ENCODE peak calls at places on chromosome 21, in nine cellular contexts. One of them, this sample, is unnamed.

GRCh38 chr21:45543710-45544448 is 1.6 kb upstream of the SLC19A1 start:
- DNase-seq in heart left ventricle: peak; percentile 6
- DNase-seq in K562: no peak
- DNase-seq in endothelial cell of umbilical vein: no peak
- DNase-seq in esophagus muscularis mucosa: no peak
- DNase-seq in stomach: peak; percentile 25
- DNase-seq in HCT116: no peak
- DNase-seq in body of pancreas: peak; percentile 5
- DNase-seq in prostate gland: no peak
- DNase-seq in this sample: no peak

GRCh38 chr21:25735221-25735894 is 586 bp downstream of the GABPA start:
- DNase-seq in heart left ventricle: peak; percentile 94
- DNase-seq in K562: peak; percentile 74
- DNase-seq in endothelial cell of umbilical vein: peak; percentile 79
- DNase-seq in esophagus muscularis mucosa: peak; percentile 97
- DNase-seq in stomach: peak; percentile 90
- DNase-seq in HCT116: peak; percentile 39
- DNase-seq in body of pancreas: peak; percentile 92
- DNase-seq in prostate gland: peak; percentile 90
- DNase-seq in this sample: peak; percentile 90

GRCh38 chr21:45485686-45486442 is 56.4 kb downstream of the SLC19A1 start:
- DNase-seq in heart left ventricle: no peak
- DNase-seq in K562: no peak
- DNase-seq in endothelial cell of umbilical vein: no peak
- DNase-seq in esophagus muscularis mucosa: no peak
- DNase-seq in stomach: no peak
- DNase-seq in HCT116: no peak
- DNase-seq in body of pancreas: no peak
- DNase-seq in prostate gland: no peak
- DNase-seq in this sample: no peak

GRCh38 chr21:44296103-44296519 is 3.7 kb upstream of the PFKL start:
- DNase-seq in heart left ventricle: no peak
- DNase-seq in K562: no peak
- DNase-seq in endothelial cell of umbilical vein: no peak
- DNase-seq in esophagus muscularis mucosa: no peak
- DNase-seq in stomach: no peak
- DNase-seq in HCT116: no peak
- DNase-seq in body of pancreas: no peak
- DNase-seq in prostate gland: no peak
- DNase-seq in this sample: no peak

GRCh38 chr21:38139380-38140168 is 117.2 kb upstream of the KCNJ15 start:
- DNase-seq in heart left ventricle: no peak
- DNase-seq in K562: no peak
- DNase-seq in endothelial cell of umbilical vein: no peak
- DNase-seq in esophagus muscularis mucosa: no peak
- DNase-seq in stomach: no peak
- DNase-seq in HCT116: no peak
- DNase-seq in body of pancreas: no peak
- DNase-seq in prostate gland: peak; percentile 75
- DNase-seq in this sample: no peak

GRCh38 chr21:19031956-19032355 is 628.4 kb upstream of the TMPRSS15 start:
- DNase-seq in heart left ventricle: no peak
- DNase-seq in K562: no peak
- DNase-seq in endothelial cell of umbilical vein: no peak
- DNase-seq in esophagus muscularis mucosa: no peak
- DNase-seq in stomach: peak; percentile 26
- DNase-seq in HCT116: no peak
- DNase-seq in body of pancreas: no peak
- DNase-seq in prostate gland: no peak
- DNase-seq in this sample: no peak

GRCh38 chr21:37751268-37751975 is 164.8 kb downstream of the KCNJ6 start:
- DNase-seq in heart left ventricle: no peak
- DNase-seq in K562: no peak
- DNase-seq in endothelial cell of umbilical vein: no peak
- DNase-seq in esophagus muscularis mucosa: no peak
- DNase-seq in stomach: no peak
- DNase-seq in HCT116: no peak
- DNase-seq in body of pancreas: no peak
- DNase-seq in prostate gland: no peak
- DNase-seq in this sample: no peak

GRCh38 chr21:39444406-39445145 is 1.0 kb downstream of the LCA5L start:
- DNase-seq in heart left ventricle: no peak
- DNase-seq in K562: peak; percentile 38
- DNase-seq in endothelial cell of umbilical vein: peak; percentile 39
- DNase-seq in esophagus muscularis mucosa: no peak
- DNase-seq in stomach: no peak
- DNase-seq in HCT116: no peak
- DNase-seq in body of pancreas: peak; percentile 10
- DNase-seq in prostate gland: no peak
- DNase-seq in this sample: no peak

GRCh38 chr21:45582128-45582527 is 39.9 kb upstream of the SLC19A1 start:
- DNase-seq in heart left ventricle: no peak
- DNase-seq in K562: peak; percentile 17
- DNase-seq in endothelial cell of umbilical vein: no peak
- DNase-seq in esophagus muscularis mucosa: no peak
- DNase-seq in stomach: peak; percentile 11
- DNase-seq in HCT116: no peak
- DNase-seq in body of pancreas: no peak
- DNase-seq in prostate gland: no peak
- DNase-seq in this sample: no peak

GRCh38 chr21:26982767-26983166 is 15.9 kb upstream of the ADAMTS5 start:
- DNase-seq in heart left ventricle: no peak
- DNase-seq in K562: no peak
- DNase-seq in endothelial cell of umbilical vein: no peak
- DNase-seq in esophagus muscularis mucosa: no peak
- DNase-seq in stomach: no peak
- DNase-seq in HCT116: no peak
- DNase-seq in body of pancreas: peak; percentile 13
- DNase-seq in prostate gland: no peak
- DNase-seq in this sample: no peak

GRCh38 chr21:44950351-44950750 is 10.5 kb downstream of the SLX9 start:
- DNase-seq in heart left ventricle: no peak
- DNase-seq in K562: no peak
- DNase-seq in endothelial cell of umbilical vein: no peak
- DNase-seq in esophagus muscularis mucosa: no peak
- DNase-seq in stomach: no peak
- DNase-seq in HCT116: no peak
- DNase-seq in body of pancreas: no peak
- DNase-seq in prostate gland: no peak
- DNase-seq in this sample: no peak

GRCh38 chr21:39263372-39263771 is 50.1 kb downstream of the BRWD1 start:
- DNase-seq in heart left ventricle: no peak
- DNase-seq in K562: no peak
- DNase-seq in endothelial cell of umbilical vein: no peak
- DNase-seq in esophagus muscularis mucosa: no peak
- DNase-seq in stomach: no peak
- DNase-seq in HCT116: peak; percentile 13
- DNase-seq in body of pancreas: no peak
- DNase-seq in prostate gland: no peak
- DNase-seq in this sample: no peak

GRCh38 chr21:20004353-20004752 is 993.9 kb upstream of the NCAM2 start:
- DNase-seq in heart left ventricle: no peak
- DNase-seq in K562: no peak
- DNase-seq in endothelial cell of umbilical vein: peak; percentile 89
- DNase-seq in esophagus muscularis mucosa: no peak
- DNase-seq in stomach: no peak
- DNase-seq in HCT116: no peak
- DNase-seq in body of pancreas: no peak
- DNase-seq in prostate gland: no peak
- DNase-seq in this sample: no peak

DNA sequence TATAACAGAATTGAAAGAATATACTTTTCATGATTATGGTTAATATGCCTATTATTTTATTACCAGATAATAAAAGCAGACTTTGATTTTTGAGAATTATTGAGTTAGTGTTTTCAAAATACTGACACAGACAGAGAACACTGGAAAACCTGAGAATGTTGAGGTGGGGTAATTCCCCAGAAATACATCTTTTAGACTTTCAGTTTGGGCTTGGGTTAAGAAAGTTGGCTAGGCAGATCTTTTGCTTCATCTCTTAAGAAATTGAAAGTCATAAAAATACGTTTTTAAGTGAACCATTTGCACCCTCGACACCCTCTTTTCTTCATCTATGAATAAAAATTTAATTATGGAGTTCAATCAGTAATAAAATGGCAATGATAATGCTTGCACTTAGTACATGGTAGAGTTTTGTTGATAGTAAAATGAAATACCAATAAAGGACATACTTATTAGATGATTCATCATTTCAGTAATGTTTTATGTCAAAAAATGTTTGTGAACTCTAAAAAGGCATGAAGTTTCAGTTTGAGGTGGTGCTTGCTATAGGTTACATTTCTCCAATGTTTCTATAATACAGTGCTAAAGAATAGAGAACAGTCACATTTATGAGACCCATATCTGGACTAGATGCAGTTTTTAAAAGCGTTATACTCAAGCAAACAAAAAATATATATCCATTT is 1.9 kb upstream of the SAMSN1 start:
- DNase-seq in heart left ventricle: no peak
- DNase-seq in K562: no peak
- DNase-seq in endothelial cell of umbilical vein: no peak
- DNase-seq in esophagus muscularis mucosa: no peak
- DNase-seq in stomach: no peak
- DNase-seq in HCT116: no peak
- DNase-seq in body of pancreas: no peak
- DNase-seq in prostate gland: no peak
- DNase-seq in this sample: no peak
- TF ChIP-seq POLR2A in heart left ventricle: no peak
- TF ChIP-seq POLR2A in K562: no peak
- TF ChIP-seq POLR2A in endothelial cell of umbilical vein: no peak
- TF ChIP-seq POLR2A in esophagus muscularis mucosa: no peak
- TF ChIP-seq POLR2A in stomach: no peak
- TF ChIP-seq POLR2A in HCT116: no peak
- TF ChIP-seq POLR2A in body of pancreas: no peak
- TF ChIP-seq POLR2A in prostate gland: no peak
- TF ChIP-seq POLR2A in this sample: no peak

GRCh38 chr21:42547906-42548365 is 34.3 kb downstream of the SLC37A1 start:
- DNase-seq in heart left ventricle: no peak
- DNase-seq in K562: no peak
- DNase-seq in endothelial cell of umbilical vein: no peak
- DNase-seq in esophagus muscularis mucosa: no peak
- DNase-seq in stomach: no peak
- DNase-seq in HCT116: no peak
- DNase-seq in body of pancreas: no peak
- DNase-seq in prostate gland: no peak
- DNase-seq in this sample: peak; percentile 7
- H3K27me3 ChIP-seq in heart left ventricle: no peaks in the 10 kb centered on the region
- H3K27me3 ChIP-seq in K562: no peaks in the 10 kb centered on the region
- H3K27me3 ChIP-seq in endothelial cell of umbilical vein: no peaks in the 10 kb centered on the region
- H3K27me3 ChIP-seq in esophagus muscularis mucosa: no peaks in the 10 kb centered on the region
- H3K27me3 ChIP-seq in stomach: no peaks in the 10 kb centered on the region
- H3K27me3 ChIP-seq in HCT116: no peaks in the 10 kb centered on the region
- H3K27me3 ChIP-seq in body of pancreas: no peaks in the 10 kb centered on the region
- H3K27me3 ChIP-seq in prostate gland: no peaks in the 10 kb centered on the region
- H3K27me3 ChIP-seq in this sample: no peaks in the 10 kb centered on the region

DNA sequence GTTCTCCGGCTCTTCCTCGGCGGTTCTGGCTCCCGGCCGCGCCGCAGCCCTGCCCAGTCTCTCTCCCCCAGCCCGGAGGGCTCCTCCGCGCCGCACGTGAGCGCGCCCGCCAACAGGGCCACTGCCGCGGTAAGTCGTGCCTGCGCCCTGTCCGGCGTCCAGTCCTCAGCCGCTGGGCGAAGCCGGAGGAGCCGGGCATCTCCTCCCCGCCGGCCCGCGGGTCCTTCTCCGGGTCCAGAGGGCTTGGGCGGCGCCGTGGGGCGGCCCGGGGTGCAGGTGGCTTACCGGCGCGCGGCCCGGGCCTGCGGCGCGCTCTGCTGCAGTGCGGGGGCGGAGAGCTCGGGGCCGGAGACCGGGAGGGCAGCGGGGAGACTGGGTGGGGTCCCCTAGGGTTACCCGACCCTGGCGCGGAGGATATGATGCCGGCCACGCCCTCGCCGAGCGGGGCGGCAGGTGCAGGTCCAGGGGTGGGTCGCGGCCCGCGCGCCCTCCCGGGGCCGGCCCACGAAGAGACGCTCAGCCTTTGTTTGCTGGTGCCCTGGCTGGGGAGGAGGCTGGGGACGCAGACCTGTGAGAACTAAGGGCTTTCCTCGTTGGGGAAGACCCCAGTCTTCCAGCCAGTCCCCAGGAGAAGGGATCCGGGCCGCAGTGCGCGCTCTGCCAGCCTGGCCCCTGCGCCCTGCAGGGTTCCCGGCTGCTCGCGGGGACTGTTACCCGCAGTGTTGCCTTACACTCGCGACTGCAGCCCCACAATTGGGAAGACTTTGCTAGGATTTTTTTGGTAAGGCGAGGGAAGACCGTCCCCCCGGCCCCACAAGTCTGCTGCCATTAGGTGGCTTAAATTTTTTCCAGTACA is at the start of gene DOP1B:
- DNase-seq in heart left ventricle: peak; percentile 54
- DNase-seq in K562: peak; percentile 80
- DNase-seq in endothelial cell of umbilical vein: peak; percentile 23
- DNase-seq in esophagus muscularis mucosa: no peak
- DNase-seq in stomach: no peak
- DNase-seq in HCT116: no peak
- DNase-seq in body of pancreas: no peak
- DNase-seq in prostate gland: no peak
- DNase-seq in this sample: no peak
- TF ChIP-seq POLR2A in heart left ventricle: no peak
- TF ChIP-seq POLR2A in K562: peak; percentile 36
- TF ChIP-seq POLR2A in endothelial cell of umbilical vein: peak; percentile 44
- TF ChIP-seq POLR2A in esophagus muscularis mucosa: no peak
- TF ChIP-seq POLR2A in stomach: no peak
- TF ChIP-seq POLR2A in HCT116: peak; percentile 27
- TF ChIP-seq POLR2A in body of pancreas: no peak
- TF ChIP-seq POLR2A in prostate gland: peak; percentile 95
- TF ChIP-seq POLR2A in this sample: peak; percentile 53

GRCh38 chr21:36695671-36696389 is 3.1 kb upstream of the SIM2 start:
- DNase-seq in heart left ventricle: no peak
- DNase-seq in K562: no peak
- DNase-seq in endothelial cell of umbilical vein: no peak
- DNase-seq in esophagus muscularis mucosa: no peak
- DNase-seq in stomach: no peak
- DNase-seq in HCT116: no peak
- DNase-seq in body of pancreas: no peak
- DNase-seq in prostate gland: no peak
- DNase-seq in this sample: no peak

GRCh38 chr21:36696390-36696639 is 2.6 kb upstream of the SIM2 start:
- DNase-seq in heart left ventricle: no peak
- DNase-seq in K562: no peak
- DNase-seq in endothelial cell of umbilical vein: no peak
- DNase-seq in esophagus muscularis mucosa: no peak
- DNase-seq in stomach: no peak
- DNase-seq in HCT116: no peak
- DNase-seq in body of pancreas: no peak
- DNase-seq in prostate gland: no peak
- DNase-seq in this sample: no peak

GRCh38 chr21:36698160-36699025 is 522 bp upstream of the SIM2 start:
- DNase-seq in heart left ventricle: no peak
- DNase-seq in K562: no peak
- DNase-seq in endothelial cell of umbilical vein: no peak
- DNase-seq in esophagus muscularis mucosa: no peak
- DNase-seq in stomach: peak; percentile 77
- DNase-seq in HCT116: peak; percentile 26
- DNase-seq in body of pancreas: no peak
- DNase-seq in prostate gland: no peak
- DNase-seq in this sample: no peak

GRCh38 chr21:36697473-36698159 is 1.3 kb upstream of the SIM2 start:
- DNase-seq in heart left ventricle: no peak
- DNase-seq in K562: no peak
- DNase-seq in endothelial cell of umbilical vein: no peak
- DNase-seq in esophagus muscularis mucosa: no peak
- DNase-seq in stomach: no peak
- DNase-seq in HCT116: no peak
- DNase-seq in body of pancreas: no peak
- DNase-seq in prostate gland: no peak
- DNase-seq in this sample: no peak

GRCh38 chr21:36696640-36697472 is 2.1 kb upstream of the SIM2 start:
- DNase-seq in heart left ventricle: no peak
- DNase-seq in K562: no peak
- DNase-seq in endothelial cell of umbilical vein: no peak
- DNase-seq in esophagus muscularis mucosa: no peak
- DNase-seq in stomach: no peak
- DNase-seq in HCT116: no peak
- DNase-seq in body of pancreas: no peak
- DNase-seq in prostate gland: no peak
- DNase-seq in this sample: no peak
- H3K27me3 ChIP-seq in heart left ventricle: peaks cover 97% of the 10 kb centered on the region
- H3K27me3 ChIP-seq in K562: peaks cover 78% of the 10 kb centered on the region
- H3K27me3 ChIP-seq in endothelial cell of umbilical vein: peaks cover 98% of the 10 kb centered on the region
- H3K27me3 ChIP-seq in esophagus muscularis mucosa: peaks cover 98% of the 10 kb centered on the region
- H3K27me3 ChIP-seq in stomach: peaks cover 33% of the 10 kb centered on the region
- H3K27me3 ChIP-seq in HCT116: no peaks in the 10 kb centered on the region
- H3K27me3 ChIP-seq in body of pancreas: no peaks in the 10 kb centered on the region
- H3K27me3 ChIP-seq in prostate gland: peaks cover 34% of the 10 kb centered on the region
- H3K27me3 ChIP-seq in this sample: peaks cover 96% of the 10 kb centered on the region

This sample was measured in gastrocnemius medialis.